ENCODE peak calls at places on chromosomes 2 and 18, in five cellular contexts. One of them, this sample, is unnamed.
A peak's percentile ranks its signal among the peaks of the same experiment; 100 is the strongest.

GRCh38 chr18:77554061-77554460 is 304.4 kb downstream of the GALR1 start:
- DNase-seq in endothelial cell: no peak
- DNase-seq in mesothelial cell of epicardium: no peak
- DNase-seq in ascending aorta: no peak
- DNase-seq in left lung: no peak
- DNase-seq in this sample: no peak

GRCh38 chr18:14999085-14999975 is 251.4 kb downstream of the ANKRD30B start:
- DNase-seq in mesothelial cell of epicardium: no peak
- DNase-seq in ascending aorta: no peak
- DNase-seq in left lung: no peak
- DNase-seq in endothelial cell: peak; percentile 26
- DNase-seq in this sample: no peak

GRCh38 chr2:232139786-232140562 is 178.5 kb downstream of the DIS3L2 start:
- DNase-seq in endothelial cell: no peak
- DNase-seq in mesothelial cell of epicardium: no peak
- DNase-seq in left lung: no peak
- DNase-seq in ascending aorta: no peak
- DNase-seq in this sample: no peak

GRCh38 chr2:16383411-16383810 is 282.2 kb downstream of the CYRIA start:
- DNase-seq in ascending aorta: no peak
- DNase-seq in left lung: no peak
- DNase-seq in mesothelial cell of epicardium: no peak
- DNase-seq in endothelial cell: no peak
- DNase-seq in this sample: no peak

GRCh38 chr2:130336150-130336876 is 6.4 kb upstream of the IMP4 start:
- DNase-seq in mesothelial cell of epicardium: no peak
- DNase-seq in left lung: no peak
- DNase-seq in ascending aorta: no peak
- DNase-seq in endothelial cell: no peak
- DNase-seq in this sample: no peak

GRCh38 chr2:11709293-11709692 is 37.1 kb upstream of the LPIN1 start:
- DNase-seq in endothelial cell: no peak
- DNase-seq in mesothelial cell of epicardium: no peak
- DNase-seq in left lung: no peak
- DNase-seq in ascending aorta: no peak
- DNase-seq in this sample: no peak

GRCh38 chr18:54690198-54690597 is 99.2 kb downstream of the DYNAP start:
- DNase-seq in ascending aorta: no peak
- DNase-seq in left lung: no peak
- DNase-seq in endothelial cell: no peak
- DNase-seq in mesothelial cell of epicardium: no peak
- DNase-seq in this sample: no peak

GRCh38 chr2:42645551-42645950 is 77.1 kb downstream of the MTA3 start:
- DNase-seq in mesothelial cell of epicardium: no peak
- DNase-seq in left lung: no peak
- DNase-seq in ascending aorta: no peak
- DNase-seq in endothelial cell: no peak
- DNase-seq in this sample: no peak

GRCh38 chr2:179675435-179675834 is 186.0 kb downstream of the ZNF385B start:
- DNase-seq in ascending aorta: no peak
- DNase-seq in mesothelial cell of epicardium: no peak
- DNase-seq in endothelial cell: no peak
- DNase-seq in left lung: no peak
- DNase-seq in this sample: no peak

GRCh38 chr2:23587330-23587729 is 202.4 kb downstream of the KLHL29 start:
- DNase-seq in ascending aorta: no peak
- DNase-seq in left lung: no peak
- DNase-seq in mesothelial cell of epicardium: no peak
- DNase-seq in endothelial cell: no peak
- DNase-seq in this sample: no peak

GRCh38 chr2:230908094-230908594 is 16.9 kb downstream of the GPR55 start:
- DNase-seq in endothelial cell: no peak
- DNase-seq in mesothelial cell of epicardium: no peak
- DNase-seq in left lung: no peak
- DNase-seq in ascending aorta: no peak
- DNase-seq in this sample: peak; percentile 5

GRCh38 chr2:175036582-175037018 is 31.4 kb upstream of the CHN1 start:
- DNase-seq in mesothelial cell of epicardium: no peak
- DNase-seq in endothelial cell: no peak
- DNase-seq in left lung: no peak
- DNase-seq in ascending aorta: no peak
- DNase-seq in this sample: no peak

GRCh38 chr2:228367356-228367755 is 185.9 kb upstream of the SPHKAP start:
- DNase-seq in mesothelial cell of epicardium: no peak
- DNase-seq in left lung: no peak
- DNase-seq in ascending aorta: no peak
- DNase-seq in endothelial cell: no peak
- DNase-seq in this sample: no peak

GRCh38 chr2:199543606-199544172 is 86.0 kb upstream of the SATB2 start:
- DNase-seq in ascending aorta: no peak
- DNase-seq in left lung: no peak
- DNase-seq in mesothelial cell of epicardium: no peak
- DNase-seq in endothelial cell: no peak
- DNase-seq in this sample: no peak

GRCh38 chr2:72579595-72580180 is 246.1 kb downstream of the EXOC6B start:
- DNase-seq in left lung: no peak
- DNase-seq in mesothelial cell of epicardium: no peak
- DNase-seq in ascending aorta: no peak
- DNase-seq in endothelial cell: no peak
- DNase-seq in this sample: no peak

GRCh38 chr18:60910534-60910933 is 422.7 kb upstream of the CDH20 start:
- DNase-seq in left lung: no peak
- DNase-seq in mesothelial cell of epicardium: no peak
- DNase-seq in ascending aorta: no peak
- DNase-seq in endothelial cell: no peak
- DNase-seq in this sample: no peak

GRCh38 chr2:121128741-121129659 is 156.0 kb downstream of the TFCP2L1 start:
- DNase-seq in left lung: no peak
- DNase-seq in ascending aorta: no peak
- DNase-seq in mesothelial cell of epicardium: peak; percentile 54
- DNase-seq in endothelial cell: peak; percentile 64
- DNase-seq in this sample: no peak

GRCh38 chr2:205716126-205716525 is 33.8 kb downstream of the NRP2 start:
- DNase-seq in endothelial cell: no peak
- DNase-seq in mesothelial cell of epicardium: no peak
- DNase-seq in left lung: no peak
- DNase-seq in ascending aorta: no peak
- DNase-seq in this sample: no peak

GRCh38 chr2:150169230-150169629 is 318.2 kb downstream of the RND3 start:
- DNase-seq in left lung: no peak
- DNase-seq in endothelial cell: no peak
- DNase-seq in mesothelial cell of epicardium: no peak
- DNase-seq in ascending aorta: no peak
- DNase-seq in this sample: no peak

GRCh38 chr2:237475704-237476107 is 11.3 kb upstream of the MLPH start:
- DNase-seq in left lung: no peak
- DNase-seq in endothelial cell: no peak
- DNase-seq in ascending aorta: no peak
- DNase-seq in mesothelial cell of epicardium: no peak
- DNase-seq in this sample: no peak

GRCh38 chr2:54850171-54851122 is 127.0 kb downstream of the EML6 start:
- DNase-seq in ascending aorta: no peak
- DNase-seq in endothelial cell: no peak
- DNase-seq in mesothelial cell of epicardium: no peak
- DNase-seq in left lung: no peak
- DNase-seq in this sample: no peak

GRCh38 chr2:149031396-149031795 is 7.1 kb upstream of the LYPD6B start:
- DNase-seq in endothelial cell: no peak
- DNase-seq in ascending aorta: no peak
- DNase-seq in mesothelial cell of epicardium: no peak
- DNase-seq in left lung: peak; percentile 33
- DNase-seq in this sample: no peak

GRCh38 chr2:191030521-191031154 is 16.7 kb upstream of the STAT1 start:
- DNase-seq in mesothelial cell of epicardium: no peak
- DNase-seq in ascending aorta: no peak
- DNase-seq in endothelial cell: peak; percentile 27
- DNase-seq in left lung: no peak
- DNase-seq in this sample: no peak

GRCh38 chr2:172425336-172425735 is 2.0 kb upstream of the ITGA6 start:
- DNase-seq in endothelial cell: no peak
- DNase-seq in left lung: no peak
- DNase-seq in mesothelial cell of epicardium: no peak
- DNase-seq in ascending aorta: no peak
- DNase-seq in this sample: no peak

GRCh38 chr2:219362524-219363164 is 25.1 kb downstream of the DNPEP start:
- DNase-seq in mesothelial cell of epicardium: no peak
- DNase-seq in endothelial cell: no peak
- DNase-seq in left lung: no peak
- DNase-seq in ascending aorta: no peak
- DNase-seq in this sample: no peak

GRCh38 chr18:5455644-5456043 is 88.2 kb downstream of the EPB41L3 start:
- DNase-seq in left lung: no peak
- DNase-seq in endothelial cell: no peak
- DNase-seq in mesothelial cell of epicardium: no peak
- DNase-seq in ascending aorta: no peak
- DNase-seq in this sample: no peak

GRCh38 chr18:48622911-48623431 is 84.1 kb downstream of the CTIF start:
- DNase-seq in left lung: no peak
- DNase-seq in ascending aorta: no peak
- DNase-seq in endothelial cell: no peak
- DNase-seq in mesothelial cell of epicardium: no peak
- DNase-seq in this sample: no peak

GRCh38 chr2:44740678-44741077 is 200.8 kb upstream of the SIX3 start:
- DNase-seq in mesothelial cell of epicardium: no peak
- DNase-seq in left lung: no peak
- DNase-seq in ascending aorta: no peak
- DNase-seq in endothelial cell: no peak
- DNase-seq in this sample: no peak
- TF ChIP-seq CTCF in mesothelial cell of epicardium: no peak
- TF ChIP-seq CTCF in left lung: no peak
- TF ChIP-seq CTCF in ascending aorta: no peak
- TF ChIP-seq CTCF in endothelial cell: no peak
- TF ChIP-seq CTCF in this sample: no peak

GRCh38 chr18:24799176-24799575 is 338.7 kb downstream of the HRH4 start:
- DNase-seq in ascending aorta: no peak
- DNase-seq in endothelial cell: no peak
- DNase-seq in mesothelial cell of epicardium: no peak
- DNase-seq in left lung: no peak
- DNase-seq in this sample: no peak
- TF ChIP-seq CTCF in ascending aorta: no peak
- TF ChIP-seq CTCF in endothelial cell: no peak
- TF ChIP-seq CTCF in mesothelial cell of epicardium: no peak
- TF ChIP-seq CTCF in left lung: no peak
- TF ChIP-seq CTCF in this sample: no peak

GRCh38 chr2:212249451-212249850 is 289.2 kb downstream of the ERBB4 start:
- DNase-seq in left lung: no peak
- DNase-seq in endothelial cell: no peak
- DNase-seq in mesothelial cell of epicardium: no peak
- DNase-seq in ascending aorta: no peak
- DNase-seq in this sample: no peak
- TF ChIP-seq CTCF in left lung: no peak
- TF ChIP-seq CTCF in endothelial cell: no peak
- TF ChIP-seq CTCF in mesothelial cell of epicardium: no peak
- TF ChIP-seq CTCF in ascending aorta: peak; percentile 44
- TF ChIP-seq CTCF in this sample: no peak

DNA sequence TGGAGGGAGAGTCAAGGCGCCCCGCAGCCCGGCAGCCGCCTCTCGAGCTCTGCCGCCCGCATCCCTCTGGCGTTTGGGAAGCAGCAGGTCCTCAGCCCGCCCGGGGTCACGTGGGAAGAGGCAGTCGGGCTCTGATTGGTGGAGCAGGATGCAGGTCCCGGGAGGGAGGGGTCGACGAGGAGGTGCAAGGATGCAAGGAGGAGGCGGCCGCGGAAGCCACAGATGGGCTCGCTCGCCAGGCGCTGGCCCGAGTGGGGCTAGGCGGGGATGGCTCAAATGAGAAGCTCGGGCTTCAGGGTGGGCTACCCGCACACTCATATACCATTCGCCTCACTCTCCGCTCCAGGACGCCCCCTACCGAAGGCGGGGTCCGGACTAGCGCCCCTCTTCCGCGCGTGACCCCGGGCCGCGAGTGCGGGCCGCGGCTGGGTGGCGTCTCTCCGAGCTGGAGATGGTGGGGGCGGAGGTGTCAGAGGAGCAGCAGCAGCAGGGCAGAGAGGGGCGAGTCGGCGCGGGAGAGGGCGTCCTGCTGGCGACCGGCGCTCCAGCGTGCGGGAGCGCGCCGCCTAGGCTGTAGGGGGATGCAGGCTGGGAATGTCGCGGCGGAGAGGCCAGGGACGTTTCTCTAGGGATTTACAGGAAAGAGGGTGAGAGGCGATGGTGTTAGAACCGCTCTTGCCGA is at the start of gene TMEFF2:
- DNase-seq in endothelial cell: peak; percentile 79
- DNase-seq in mesothelial cell of epicardium: peak; percentile 82
- DNase-seq in left lung: peak; percentile 82
- DNase-seq in ascending aorta: no peak
- DNase-seq in this sample: peak; percentile 15
- TF ChIP-seq CTCF in endothelial cell: peak; percentile 43
- TF ChIP-seq CTCF in mesothelial cell of epicardium: no peak
- TF ChIP-seq CTCF in left lung: no peak
- TF ChIP-seq CTCF in ascending aorta: no peak
- TF ChIP-seq CTCF in this sample: no peak

GRCh38 chr18:22185723-22186386 is 16.5 kb downstream of the GATA6 start:
- DNase-seq in mesothelial cell of epicardium: no peak
- DNase-seq in ascending aorta: no peak
- DNase-seq in endothelial cell: no peak
- DNase-seq in left lung: no peak
- DNase-seq in this sample: no peak

GRCh38 chr18:22183647-22184161 is 14.3 kb downstream of the GATA6 start:
- DNase-seq in left lung: no peak
- DNase-seq in mesothelial cell of epicardium: no peak
- DNase-seq in endothelial cell: no peak
- DNase-seq in ascending aorta: no peak
- DNase-seq in this sample: no peak

GRCh38 chr18:22186484-22186971 is 17.1 kb downstream of the GATA6 start:
- DNase-seq in mesothelial cell of epicardium: no peak
- DNase-seq in ascending aorta: no peak
- DNase-seq in left lung: no peak
- DNase-seq in endothelial cell: no peak
- DNase-seq in this sample: no peak

GRCh38 chr18:22182884-22183610 is 13.7 kb downstream of the GATA6 start:
- DNase-seq in mesothelial cell of epicardium: no peak
- DNase-seq in endothelial cell: no peak
- DNase-seq in ascending aorta: no peak
- DNase-seq in left lung: no peak
- DNase-seq in this sample: no peak

DNA sequence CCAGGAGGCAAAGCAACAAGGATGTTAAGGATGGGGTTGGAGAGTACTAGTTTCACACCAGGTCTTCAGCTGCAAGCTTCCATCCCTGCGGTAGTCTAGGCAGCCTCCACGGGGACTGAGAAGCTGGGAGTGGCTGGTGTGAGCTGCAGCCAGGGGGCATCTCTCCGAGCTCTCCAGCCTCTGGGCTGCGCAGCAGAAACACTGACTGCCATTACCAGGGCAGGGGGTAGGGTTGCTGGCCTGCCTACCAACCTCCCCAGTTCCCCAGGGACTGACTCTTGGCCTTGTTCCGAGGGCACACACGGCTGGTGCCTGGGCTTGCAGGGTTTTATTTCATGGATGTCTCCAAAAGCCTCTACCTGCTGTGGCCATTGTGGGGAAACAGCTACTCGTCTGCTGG is 15.9 kb downstream of the GATA6 start:
- DNase-seq in endothelial cell: no peak
- DNase-seq in mesothelial cell of epicardium: no peak
- DNase-seq in ascending aorta: no peak
- DNase-seq in left lung: peak; percentile 46
- DNase-seq in this sample: no peak
- TF ChIP-seq CTCF in endothelial cell: no peak
- TF ChIP-seq CTCF in mesothelial cell of epicardium: no peak
- TF ChIP-seq CTCF in ascending aorta: peak; percentile 46
- TF ChIP-seq CTCF in left lung: no peak
- TF ChIP-seq CTCF in this sample: no peak

GRCh38 chr2:216673609-216674008 is 21.7 kb downstream of the IGFBP5 start:
- DNase-seq in left lung: no peak
- DNase-seq in ascending aorta: no peak
- DNase-seq in mesothelial cell of epicardium: no peak
- DNase-seq in endothelial cell: no peak
- DNase-seq in this sample: no peak
- TF ChIP-seq CTCF in left lung: no peak
- TF ChIP-seq CTCF in ascending aorta: no peak
- TF ChIP-seq CTCF in mesothelial cell of epicardium: no peak
- TF ChIP-seq CTCF in endothelial cell: no peak
- TF ChIP-seq CTCF in this sample: no peak

This sample was measured in natural killer cell.